ENCODE peak calls at places on chromosomes 1 and 21, in four cellular contexts. P is transverse colon, K is H1, X is stomach. C is an unnamed sample.

GRCh38 chr1:98672184-98672583 is 10.7 kb downstream of the SNX7 start:
- DNase-seq in X (no peak), K (no peak), P (no peak), C (no peak)

GRCh38 chr1:189323090-189323489 is 1154.6 kb downstream of the BRINP3 start:
- DNase-seq in P (no peak), K (no peak), X (no peak), C (no peak)

GRCh38 chr1:209839875-209840491 is 12.2 kb downstream of the UTP25 start:
- DNase-seq in P (no peak), X (no peak), K (no peak), C (no peak)

GRCh38 chr1:219120625-219121544 is 52.8 kb upstream of the LYPLAL1 start:
- DNase-seq in K (no peak), X (no peak), P (no peak), C (peak; percentile 66)

GRCh38 chr1:47244339-47244862 is 12.4 kb upstream of the TAL1 start:
- DNase-seq in P (no peak), X (no peak), K (no peak), C (no peak)

GRCh38 chr1:184595609-184596008 is 159.0 kb downstream of the EDEM3 start:
- DNase-seq in K (no peak), X (no peak), P (no peak), C (no peak)

GRCh38 chr21:44087426-44088400 is 19.5 kb upstream of the PWP2 start:
- DNase-seq in X (peak; percentile 25), P (no peak), K (no peak), C (peak; percentile 81)

GRCh38 chr21:33644383-33645074 is 2.2 kb downstream of the ITSN1 start:
- DNase-seq in P (no peak), X (no peak), K (no peak), C (no peak)

GRCh38 chr1:30111431-30111830 is 612.0 kb downstream of the MATN1 start:
- DNase-seq in P (peak; percentile 51), X (peak; percentile 27), K (peak; percentile 34), C (no peak)

GRCh38 chr1:164440222-164440621 is 118.8 kb upstream of the PBX1 start:
- DNase-seq in K (no peak), X (no peak), P (no peak), C (no peak)

GRCh38 chr1:17437260-17438175 is 2.0 kb downstream of the RCC2 start:
- DNase-seq in K (no peak), X (peak; percentile 44), P (peak; percentile 48), C (no peak)

GRCh38 chr1:17438977-17439249 is 564 bp downstream of the RCC2 start:
- DNase-seq in X (no peak), P (no peak), K (no peak), C (no peak)

GRCh38 chr1:17439250-17440073 is at the start of gene RCC2:
- DNase-seq in X (peak; percentile 69), K (no peak), P (peak; percentile 67), C (no peak)

GRCh38 chr1:17436380-17437174 is 2.9 kb downstream of the RCC2 start:
- DNase-seq in X (no peak), P (no peak), K (no peak), C (no peak)

GRCh38 chr1:17438176-17438976 is 1.1 kb downstream of the RCC2 start:
- DNase-seq in X (peak; percentile 69), K (no peak), P (peak; percentile 78), C (peak; percentile 78)
- TF ChIP-seq POLR2AphosphoS5 in X (peak; percentile 37), K (peak; percentile 72), P (peak; percentile 24), C (no peak)

GRCh38 chr1:94309829-94310569 is 72.6 kb upstream of the ARHGAP29 start:
- DNase-seq in X (no peak), P (no peak), K (no peak), C (no peak)

GRCh38 chr1:94309216-94309615 is 71.8 kb upstream of the ARHGAP29 start:
- DNase-seq in P (no peak), K (no peak), X (no peak), C (no peak)

GRCh38 chr1:94306521-94306920 is 69.1 kb upstream of the ARHGAP29 start:
- DNase-seq in K (no peak), X (no peak), P (no peak), C (no peak)

GRCh38 chr1:94314222-94314858 is 77.0 kb upstream of the ARHGAP29 start:
- DNase-seq in X (no peak), P (no peak), K (no peak), C (no peak)

GRCh38 chr1:94310570-94311270 is 73.3 kb upstream of the ARHGAP29 start:
- DNase-seq in P (no peak), X (no peak), K (no peak), C (no peak)
- TF ChIP-seq EP300 in P (no peak), X (no peak), K (no peak), C (no peak)

GRCh38 chr1:95953005-95953404 is 719.0 kb downstream of the RWDD3 start:
- DNase-seq in X (no peak), P (no peak), K (peak; percentile 9), C (no peak)
- TF ChIP-seq CTCF in X (no peak), P (no peak), K (peak; percentile 33), C (no peak)

GRCh38 chr1:8858112-8858668 is 20.3 kb downstream of the ENO1 start:
- DNase-seq in P (no peak), K (no peak), X (peak; percentile 41), C (no peak)
- TF ChIP-seq POLR2AphosphoS5 in P (no peak), K (no peak), X (peak; percentile 47), C (no peak)

GRCh38 chr1:75520028-75520427 is 90.9 kb downstream of the SLC44A5 start:
- DNase-seq in X (no peak), K (no peak), P (no peak), C (no peak)

GRCh38 chr1:75519626-75520025 is 91.3 kb downstream of the SLC44A5 start:
- DNase-seq in P (no peak), X (no peak), K (no peak), C (no peak)

DNA sequence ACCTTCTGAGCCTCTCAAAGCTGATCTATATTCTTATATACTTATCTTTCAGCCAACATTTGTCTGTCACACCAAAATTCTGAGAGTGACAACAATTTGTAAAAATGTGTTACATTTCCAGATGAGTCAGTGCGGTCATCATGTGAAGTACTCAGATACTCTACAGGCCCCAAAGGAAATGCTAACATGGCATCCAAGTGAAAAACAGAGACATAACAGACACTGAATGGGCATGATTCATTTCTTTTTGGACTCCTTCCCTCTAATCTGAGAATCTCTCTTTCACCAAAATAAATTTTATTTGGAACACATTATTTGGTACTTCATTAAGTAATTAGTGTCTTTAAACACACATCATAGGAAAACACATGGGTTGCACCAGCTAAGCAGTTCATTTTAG is 96.6 kb downstream of the SLC44A5 start:
- DNase-seq in X (no peak), K (no peak), P (no peak), C (no peak)
- TF ChIP-seq EP300 in X (no peak), K (no peak), P (no peak), C (no peak)

GRCh38 chr1:226181996-226182714 is 4.4 kb downstream of the ACBD3 start:
- DNase-seq in K (no peak), P (peak; percentile 46), X (peak; percentile 57), C (no peak)
- TF ChIP-seq CTCF in K (no peak), P (peak; percentile 20), X (peak; percentile 12), C (no peak)

DNA sequence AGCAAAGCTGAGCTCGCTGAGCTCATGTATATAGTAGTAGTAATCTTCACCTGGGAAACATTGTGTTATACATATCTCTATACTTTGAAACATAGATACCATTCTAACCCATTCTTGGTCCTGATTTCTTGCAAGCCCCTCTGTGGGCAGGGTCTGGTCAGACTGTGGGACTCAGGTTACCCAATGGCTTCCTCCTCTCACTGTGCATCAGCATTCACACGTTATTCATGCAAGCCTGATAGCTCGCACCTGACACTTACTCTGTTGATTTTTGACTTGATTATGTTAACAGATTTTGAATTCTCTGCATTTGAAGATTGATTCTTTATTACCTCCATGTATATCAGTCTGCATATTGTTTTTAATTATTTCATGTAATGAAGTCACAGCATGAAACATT is 1.3 kb downstream of the GBP7 start:
- DNase-seq in P (no peak), K (no peak), X (no peak), C (no peak)
- TF ChIP-seq POLR2AphosphoS5 in P (no peak), K (no peak), X (no peak), C (no peak)

GRCh38 chr1:7068552-7068951 is 283.3 kb downstream of the CAMTA1 start:
- DNase-seq in K (no peak), P (no peak), X (no peak), C (no peak)

GRCh38 chr1:7060826-7061225 is 275.6 kb downstream of the CAMTA1 start:
- DNase-seq in X (no peak), K (no peak), P (no peak), C (no peak)

GRCh38 chr1:7062346-7063061 is 277.2 kb downstream of the CAMTA1 start:
- DNase-seq in K (no peak), P (no peak), X (no peak), C (no peak)

GRCh38 chr1:7069888-7070287 is 284.6 kb downstream of the CAMTA1 start:
- DNase-seq in P (no peak), X (no peak), K (peak; percentile 34), C (no peak)

GRCh38 chr1:7063981-7064380 is 278.7 kb downstream of the CAMTA1 start:
- DNase-seq in X (no peak), P (no peak), K (no peak), C (no peak)
- TF ChIP-seq EP300 in X (no peak), P (no peak), K (no peak), C (no peak)

C was measured in suprapubic skin.